ENCODE peak calls at places on chromosomes 7 and 10, in eight cellular contexts. Q, D, U, H, L, K, Y and C are unnamed samples. For H3K4me1, the result is how much of the 10 kb centered on the place peaks cover.

GRCh38 chr10:4201866-4202825 is 417.1 kb upstream of the KLF6 start:
- DNase-seq in Q (peak), D (no peak), U (no peak), H (no peak), L (peak), K (no peak), Y (no peak), C (no peak)

GRCh38 chr7:9900339-9900738 is 1073.3 kb upstream of the PHF14 start:
- DNase-seq in Q (no peak), D (no peak), U (no peak), H (no peak), L (no peak), K (no peak), Y (no peak), C (no peak)

GRCh38 chr10:37975407-37975991 is 948 bp downstream of the ZNF25 start:
- DNase-seq in Q (peak), D (no peak), U (no peak), H (no peak), L (peak), K (no peak), Y (peak), C (peak)

GRCh38 chr10:130757821-130758489 is 553.6 kb downstream of the TCERG1L start:
- DNase-seq in Q (no peak), D (no peak), U (no peak), H (no peak), L (no peak), K (peak), Y (no peak), C (no peak)

GRCh38 chr10:71838264-71839211 is 12.5 kb downstream of the PSAP start:
- DNase-seq in Q (peak), D (no peak), U (no peak), H (no peak), L (peak), K (no peak), Y (no peak), C (no peak)

GRCh38 chr7:41967156-41967555 is 264.3 kb upstream of the INHBA start:
- DNase-seq in Q (peak), D (no peak), U (no peak), H (no peak), L (peak), K (no peak), Y (no peak), C (no peak)

GRCh38 chr7:50342616-50343114 is 38.1 kb downstream of the IKZF1 start:
- DNase-seq in Q (peak), D (no peak), U (peak), H (peak), L (peak), K (peak), Y (no peak), C (no peak)

GRCh38 chr10:78211476-78212110 is 177.9 kb downstream of the RPS24 start:
- DNase-seq in Q (peak), D (peak), U (no peak), H (no peak), L (peak), K (no peak), Y (peak), C (peak)

GRCh38 chr10:91190388-91190870 is 30.0 kb upstream of the PCGF5 start:
- DNase-seq in Q (peak), D (no peak), U (no peak), H (no peak), L (peak), K (no peak), Y (no peak), C (no peak)

GRCh38 chr10:59950105-59950504 is 43.7 kb upstream of the CCDC6 start:
- DNase-seq in Q (no peak), D (no peak), U (no peak), H (no peak), L (no peak), K (no peak), Y (no peak), C (no peak)
- H3K4me1 ChIP-seq in Q (under half), D (under half), U (under half), H (under half), L (under half), K (under half), Y (under half), C (under half)

GRCh38 chr10:27068217-27068891 is 31.9 kb downstream of the ANKRD26 start:
- DNase-seq in Q (no peak), D (no peak), U (no peak), H (no peak), L (no peak), K (no peak), Y (no peak), C (no peak)
- H3K4me1 ChIP-seq in Q (under half), D (under half), U (under half), H (under half), L (under half), K (under half), Y (under half), C (under half)

GRCh38 chr7:55553087-55553345 is 19.3 kb downstream of the VOPP1 start:
- DNase-seq in Q (no peak), D (no peak), U (no peak), H (no peak), L (no peak), K (no peak), Y (no peak), C (no peak)

GRCh38 chr7:55556031-55556430 is 16.3 kb downstream of the VOPP1 start:
- DNase-seq in Q (no peak), D (no peak), U (no peak), H (no peak), L (no peak), K (no peak), Y (no peak), C (peak)

GRCh38 chr7:55554055-55554454 is 18.2 kb downstream of the VOPP1 start:
- DNase-seq in Q (no peak), D (no peak), U (no peak), H (no peak), L (no peak), K (no peak), Y (no peak), C (no peak)

GRCh38 chr7:55556492-55556891 is 15.8 kb downstream of the VOPP1 start:
- DNase-seq in Q (no peak), D (no peak), U (no peak), H (no peak), L (no peak), K (no peak), Y (no peak), C (no peak)

GRCh38 chr7:55555160-55555559 is 17.1 kb downstream of the VOPP1 start:
- DNase-seq in Q (no peak), D (no peak), U (no peak), H (no peak), L (no peak), K (no peak), Y (no peak), C (no peak)
- H3K4me1 ChIP-seq in Q (under half), D (half or more), U (under half), H (under half), L (under half), K (under half), Y (under half), C (half or more)

DNA sequence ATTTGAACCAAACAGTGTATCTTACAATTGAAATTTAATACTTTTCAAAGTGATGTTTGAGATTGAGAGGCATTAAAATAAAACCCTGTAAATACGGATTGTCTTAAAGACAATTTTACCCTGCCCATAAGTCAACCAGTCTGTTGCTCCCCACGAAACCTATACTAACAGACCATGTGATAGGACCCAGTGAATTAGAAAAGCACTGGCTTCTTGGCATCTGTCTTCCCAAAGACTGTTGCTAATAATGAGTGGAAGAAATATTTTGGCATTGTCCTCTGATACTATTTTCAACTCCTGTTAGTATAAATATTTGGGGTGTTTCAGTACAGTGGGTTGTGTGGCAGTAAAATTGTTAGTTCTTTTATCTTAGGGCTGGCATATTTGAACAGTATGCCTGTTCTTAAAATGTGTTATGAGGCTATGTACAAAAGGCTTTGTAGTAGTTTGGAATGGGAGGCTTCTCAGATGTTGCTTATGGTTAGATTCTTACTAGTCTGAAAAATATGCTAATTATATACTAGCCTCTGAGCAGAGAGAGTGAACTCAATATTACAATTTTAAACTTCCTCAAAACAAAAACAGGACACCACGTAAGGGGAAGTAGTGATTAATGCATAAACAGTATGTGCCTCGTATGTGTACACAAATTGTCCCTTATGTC is 115.1 kb downstream of the ARID5B start:
- DNase-seq in Q (no peak), D (no peak), U (no peak), H (no peak), L (peak), K (no peak), Y (no peak), C (peak)
- H3K4me1 ChIP-seq in Q (under half), D (under half), U (under half), H (under half), L (half or more), K (half or more), Y (under half), C (half or more)

GRCh38 chr7:47640215-47640739 is 58.4 kb upstream of the TNS3 start:
- DNase-seq in Q (no peak), D (no peak), U (no peak), H (no peak), L (no peak), K (no peak), Y (no peak), C (no peak)

GRCh38 chr7:47639495-47640110 is 57.7 kb upstream of the TNS3 start:
- DNase-seq in Q (no peak), D (no peak), U (no peak), H (no peak), L (no peak), K (no peak), Y (no peak), C (no peak)

GRCh38 chr7:47636111-47636692 is 54.3 kb upstream of the TNS3 start:
- DNase-seq in Q (no peak), D (no peak), U (no peak), H (no peak), L (peak), K (no peak), Y (no peak), C (no peak)

GRCh38 chr7:47636693-47637175 is 54.8 kb upstream of the TNS3 start:
- DNase-seq in Q (no peak), D (no peak), U (no peak), H (no peak), L (no peak), K (no peak), Y (no peak), C (no peak)

DNA sequence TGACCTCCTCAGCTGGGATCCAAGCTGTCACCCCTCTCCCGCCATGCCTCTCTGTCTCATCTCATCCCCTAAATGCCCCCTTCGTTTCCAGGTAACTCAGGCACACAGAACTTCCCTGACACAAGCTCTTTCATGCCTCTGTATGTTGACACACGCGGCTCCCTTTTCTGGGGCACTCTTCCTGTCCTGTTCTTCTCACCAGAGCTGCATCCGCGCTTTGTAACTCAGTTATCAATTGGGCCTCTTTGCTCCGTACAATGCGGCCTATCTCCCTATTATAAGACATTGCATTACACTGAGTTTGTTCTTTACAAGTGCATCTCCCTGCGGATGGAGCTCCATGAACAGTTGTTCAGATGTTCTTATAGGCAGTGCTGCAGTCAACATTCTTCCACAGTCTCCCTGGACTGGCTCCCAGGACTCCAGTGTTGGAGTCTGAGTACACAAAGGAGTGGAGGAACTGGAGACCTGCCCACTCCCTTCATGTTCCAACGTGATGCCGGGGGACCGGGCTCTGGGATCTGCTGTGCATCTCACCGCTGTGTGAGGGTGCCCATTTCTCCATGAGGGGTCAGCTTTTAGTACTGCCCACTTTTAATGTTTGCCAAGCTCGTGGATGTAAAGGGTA is 56.9 kb upstream of the TNS3 start:
- DNase-seq in Q (peak), D (no peak), U (no peak), H (peak), L (no peak), K (peak), Y (no peak), C (no peak)
- H3K4me1 ChIP-seq in Q (under half), D (under half), U (under half), H (under half), L (under half), K (half or more), Y (half or more), C (under half)

GRCh38 chr7:26859720-26860119 is 4.7 kb downstream of the SKAP2 start:
- DNase-seq in Q (no peak), D (no peak), U (no peak), H (no peak), L (no peak), K (no peak), Y (no peak), C (no peak)
- H3K4me1 ChIP-seq in Q (under half), D (under half), U (under half), H (under half), L (under half), K (under half), Y (under half), C (under half)

GRCh38 chr10:73853196-73853595 is 21.2 kb downstream of the CAMK2G start:
- DNase-seq in Q (no peak), D (no peak), U (no peak), H (no peak), L (no peak), K (peak), Y (no peak), C (no peak)
- H3K4me1 ChIP-seq in Q (under half), D (under half), U (under half), H (under half), L (under half), K (half or more), Y (under half), C (under half)

GRCh38 chr7:129784783-129785456 is 167.8 kb downstream of the UBE2H start:
- DNase-seq in Q (no peak), D (no peak), U (no peak), H (peak), L (no peak), K (no peak), Y (no peak), C (peak)

GRCh38 chr7:129781856-129782256 is 170.3 kb downstream of the NRF1 start:
- DNase-seq in Q (no peak), D (no peak), U (no peak), H (no peak), L (no peak), K (no peak), Y (no peak), C (no peak)

GRCh38 chr7:129782257-129783096 is 170.3 kb downstream of the UBE2H start:
- DNase-seq in Q (no peak), D (no peak), U (no peak), H (no peak), L (peak), K (no peak), Y (no peak), C (no peak)

GRCh38 chr7:129784437-129784782 is 168.3 kb downstream of the UBE2H start:
- DNase-seq in Q (no peak), D (no peak), U (no peak), H (no peak), L (no peak), K (no peak), Y (no peak), C (no peak)

GRCh38 chr7:129783097-129783919 is 169.5 kb downstream of the UBE2H start:
- DNase-seq in Q (no peak), D (no peak), U (no peak), H (no peak), L (no peak), K (no peak), Y (no peak), C (no peak)
- H3K4me1 ChIP-seq in Q (under half), D (under half), U (half or more), H (half or more), L (under half), K (half or more), Y (under half), C (under half)

DNA sequence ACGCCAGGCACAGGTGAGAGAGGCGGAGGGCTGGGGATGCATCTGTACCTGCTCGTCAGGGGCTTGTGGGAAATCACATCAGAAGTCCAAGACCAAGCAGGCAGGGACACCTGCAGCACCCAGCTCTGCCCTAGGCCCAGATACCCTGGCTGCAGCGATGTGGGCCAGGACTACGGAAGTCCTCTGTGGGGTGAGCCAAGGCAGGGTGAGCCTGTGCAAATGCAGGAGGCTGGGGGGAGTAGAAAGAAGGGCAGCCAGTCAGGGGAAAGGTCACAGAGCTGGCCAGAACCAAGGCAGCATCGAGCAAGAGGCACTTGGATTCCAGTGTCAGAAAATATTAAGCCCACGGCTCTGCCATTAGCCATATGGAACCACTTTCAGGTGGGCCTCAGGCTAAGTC is 85.2 kb downstream of the TNS3 start:
- DNase-seq in Q (no peak), D (no peak), U (no peak), H (no peak), L (no peak), K (no peak), Y (no peak), C (no peak)
- H3K4me1 ChIP-seq in Q (under half), D (under half), U (under half), H (half or more), L (under half), K (half or more), Y (half or more), C (half or more)

DNA sequence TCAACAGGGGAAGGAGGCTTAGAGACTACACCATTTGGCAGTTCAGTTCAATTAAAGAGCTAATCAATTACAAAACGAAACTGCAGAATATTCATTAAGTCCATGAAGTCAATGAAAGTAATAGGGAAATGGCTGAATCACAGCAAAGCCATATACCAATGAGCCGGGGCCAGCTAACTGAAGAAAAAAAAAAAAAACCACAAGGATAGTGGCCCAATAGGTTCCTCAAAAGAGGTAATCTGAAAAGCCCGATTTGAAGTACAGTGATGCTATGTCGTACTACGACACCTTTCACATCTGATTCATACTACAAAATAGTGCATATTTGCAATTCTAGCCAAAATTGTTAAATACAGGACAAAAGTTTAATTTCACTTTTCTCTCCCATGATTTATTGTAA is 2.5 kb downstream of the ARHGAP12 start:
- DNase-seq in Q (no peak), D (no peak), U (no peak), H (no peak), L (peak), K (no peak), Y (no peak), C (no peak)
- H3K4me1 ChIP-seq in Q (under half), D (under half), U (under half), H (under half), L (under half), K (under half), Y (under half), C (half or more)